ENCODE peak calls at places on chromosomes 7 and 10, in six cellular contexts. Q is bronchial epithelial cell, R is kidney epithelial cell, S is body of pancreas, O is cardiac muscle cell, C is uterus. T is an unnamed sample.

GRCh38 chr10:128721851-128722250 is 595.6 kb upstream of the MKI67 start:
- DNase-seq in C (no peak), O (no peak), R (no peak), S (no peak), Q (no peak), T (no peak)

GRCh38 chr10:127952918-127953317 is 46.0 kb downstream of the PTPRE start:
- DNase-seq in R (no peak), O (no peak), S (no peak), C (no peak), Q (no peak), T (no peak)

GRCh38 chr10:127145173-127145572 is 51.2 kb downstream of the INSYN2A start:
- DNase-seq in R (peak; percentile 72), S (no peak), C (no peak), O (peak; percentile 13), Q (peak; percentile 77), T (no peak)

GRCh38 chr10:16870331-16870730 is 53.1 kb upstream of the RSU1 start:
- DNase-seq in S (no peak), Q (no peak), C (no peak), R (no peak), O (no peak), T (no peak)

GRCh38 chr7:151249732-151250072 is 1.2 kb upstream of the SMARCD3 start:
- DNase-seq in O (peak; percentile 77), S (peak; percentile 77), Q (peak; percentile 44), R (no peak), C (peak; percentile 75), T (no peak)

GRCh38 chr7:29796181-29796580 is 10.1 kb upstream of the WIPF3 start:
- DNase-seq in R (no peak), Q (no peak), S (no peak), C (no peak), O (no peak), T (no peak)

GRCh38 chr7:115135769-115136410 is 214.0 kb downstream of the MDFIC start:
- DNase-seq in R (no peak), Q (peak; percentile 17), O (peak; percentile 17), C (no peak), S (no peak), T (no peak)

GRCh38 chr7:70659263-70659662 is 472.7 kb upstream of the GALNT17 start:
- DNase-seq in R (no peak), O (no peak), S (no peak), Q (no peak), C (no peak), T (no peak)

GRCh38 chr10:80518807-80519360 is 18.8 kb upstream of the SH2D4B start:
- DNase-seq in R (no peak), O (no peak), Q (no peak), C (no peak), S (no peak), T (no peak)

GRCh38 chr7:391961-392524 is 102.1 kb downstream of the FOXL3 start:
- DNase-seq in Q (no peak), S (no peak), R (no peak), O (no peak), C (peak; percentile 6), T (no peak)

GRCh38 chr7:127905491-127906330 is 125.5 kb downstream of the LRRC4 start:
- DNase-seq in C (no peak), Q (peak; percentile 53), S (no peak), R (no peak), O (no peak), T (no peak)

GRCh38 chr10:50542871-50543270 is 80.9 kb downstream of the SGMS1 start:
- DNase-seq in R (no peak), C (no peak), Q (no peak), S (no peak), O (no peak), T (no peak)

GRCh38 chr7:131745645-131746248 is 189.3 kb upstream of the PODXL start:
- DNase-seq in R (peak; percentile 4), O (peak; percentile 60), C (no peak), S (peak; percentile 10), Q (peak; percentile 29), T (peak; percentile 65)

GRCh38 chr10:127033116-127033515 is 127.9 kb downstream of the DOCK1 start:
- DNase-seq in Q (no peak), S (no peak), O (no peak), R (no peak), C (no peak), T (no peak)

GRCh38 chr10:21052709-21053104 is 155.6 kb upstream of the NEBL start:
- DNase-seq in Q (no peak), S (no peak), R (no peak), C (no peak), O (no peak), T (no peak)

GRCh38 chr10:24552346-24553016 is 171.2 kb downstream of the ARHGAP21 start:
- DNase-seq in S (peak; percentile 70), O (no peak), R (no peak), Q (peak; percentile 87), C (no peak), T (no peak)

GRCh38 chr10:48525956-48526355 is 78.9 kb downstream of the ARHGAP22 start:
- DNase-seq in Q (no peak), R (no peak), S (no peak), O (no peak), C (no peak), T (no peak)

GRCh38 chr7:128812514-128813168 is 17.6 kb upstream of the FLNC start:
- DNase-seq in O (peak; percentile 92), Q (no peak), R (no peak), S (peak; percentile 84), C (no peak), T (no peak)

GRCh38 chr7:140557069-140557468 is 77.8 kb upstream of the MKRN1 start:
- DNase-seq in S (no peak), Q (no peak), O (no peak), R (no peak), C (no peak), T (no peak)

GRCh38 chr7:133556070-133556469 is 303.2 kb downstream of the EXOC4 start:
- DNase-seq in R (no peak), C (no peak), O (no peak), S (no peak), Q (no peak), T (no peak)

GRCh38 chr7:45697576-45698136 is 123.5 kb downstream of the ADCY1 start:
- DNase-seq in C (no peak), O (no peak), R (no peak), S (no peak), Q (peak; percentile 12), T (no peak)

GRCh38 chr7:20235303-20235702 is 18.1 kb upstream of the MACC1 start:
- DNase-seq in S (no peak), C (no peak), Q (peak; percentile 29), R (no peak), O (no peak), T (no peak)

GRCh38 chr10:129580010-129580409 is 113.0 kb downstream of the MGMT start:
- DNase-seq in Q (no peak), S (no peak), O (no peak), C (no peak), R (no peak), T (no peak)

GRCh38 chr7:101898019-101898575 is 80.7 kb downstream of the CUX1 start:
- DNase-seq in R (no peak), Q (no peak), O (no peak), C (no peak), S (no peak), T (no peak)

GRCh38 chr10:123972481-123973401 is 81.1 kb upstream of the CPXM2 start:
- DNase-seq in R (no peak), C (no peak), S (no peak), O (no peak), Q (no peak), T (peak; percentile 37)

GRCh38 chr10:1611936-1612550 is 125.3 kb downstream of the ADARB2 start:
- DNase-seq in Q (no peak), O (no peak), C (no peak), R (no peak), S (no peak), T (no peak)

GRCh38 chr10:78579586-78579985 is 489.2 kb upstream of the ZMIZ1 start:
- DNase-seq in S (no peak), Q (no peak), C (peak; percentile 15), O (no peak), R (no peak), T (no peak)

GRCh38 chr7:81769891-81770818 is at the start of gene HGF:
- DNase-seq in C (peak; percentile 76), S (peak; percentile 47), R (no peak), Q (no peak), O (peak; percentile 95), T (no peak)

GRCh38 chr7:70579397-70580097 is 552.4 kb upstream of the GALNT17 start:
- DNase-seq in O (no peak), R (no peak), C (no peak), S (no peak), Q (peak; percentile 53), T (no peak)

GRCh38 chr7:27210441-27211083 is 10.7 kb upstream of the HOXA13 start:
- DNase-seq in Q (no peak), R (no peak), S (peak; percentile 40), C (peak; percentile 57), O (peak; percentile 52), T (peak; percentile 64)

DNA sequence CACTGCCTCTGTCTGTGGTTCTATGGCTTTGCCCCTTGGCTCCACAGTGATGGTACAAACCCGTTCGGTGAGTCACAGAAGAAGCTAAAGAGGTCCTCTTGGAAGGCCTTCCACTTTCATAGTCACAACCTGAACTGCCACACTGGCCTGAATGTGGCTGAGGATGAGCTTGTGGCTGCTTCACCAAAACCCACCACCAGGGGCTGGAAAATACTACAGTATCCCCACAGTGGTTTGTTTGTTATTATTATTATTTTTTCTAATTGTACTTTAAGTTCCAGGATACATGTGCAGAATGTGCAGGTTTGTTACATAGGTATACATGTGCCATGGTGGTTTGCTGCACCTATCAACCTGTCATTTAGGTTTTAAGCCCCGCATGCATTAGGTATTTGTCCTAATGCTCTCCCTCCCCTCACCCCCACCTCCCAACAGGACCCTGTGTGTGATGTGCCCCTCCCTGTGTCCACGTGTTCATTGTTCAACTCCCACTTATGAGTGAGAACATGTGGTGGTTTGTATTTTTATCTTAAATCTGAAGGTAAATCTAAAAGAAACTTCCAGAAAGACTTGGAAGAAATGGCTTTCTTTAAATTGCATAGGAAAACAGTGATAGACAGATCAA is 160.8 kb upstream of the NPSR1 start:
- DNase-seq in R (no peak), C (no peak), Q (peak; percentile 4), S (no peak), O (no peak), T (peak; percentile 6)
- TF ChIP-seq CTCF in R (peak; percentile 29), C (no peak), Q (peak; percentile 35), S (no peak), O (peak; percentile 29), T (peak; percentile 58)

DNA sequence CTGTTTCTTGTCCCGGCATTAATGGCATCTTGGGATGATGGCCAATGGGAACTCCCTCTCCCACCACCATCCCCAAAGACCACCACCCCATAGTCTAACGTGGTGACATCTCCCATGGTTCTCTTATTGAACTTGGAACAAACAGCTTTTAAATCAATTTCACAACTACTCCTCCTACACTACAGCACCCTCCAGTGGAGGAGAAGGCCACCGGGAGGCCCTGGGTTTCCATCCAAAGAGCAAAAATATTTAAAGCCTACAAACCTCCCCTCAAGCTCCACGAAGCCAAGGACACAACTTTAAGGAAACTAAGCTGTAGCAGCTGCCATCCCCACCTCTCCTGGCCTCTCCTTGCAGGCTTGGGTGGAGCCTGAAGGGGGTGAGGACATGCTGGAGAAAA is 94.1 kb upstream of the LANCL2 start:
- DNase-seq in O (peak; percentile 25), Q (no peak), S (no peak), R (no peak), C (no peak), T (no peak)
- TF ChIP-seq CTCF in O (peak; percentile 50), Q (peak; percentile 45), S (peak; percentile 22), R (peak; percentile 33), C (no peak), T (peak; percentile 31)

GRCh38 chr10:115129752-115130151 is 36.6 kb downstream of the ATRNL1 start:
- DNase-seq in C (no peak), S (no peak), O (peak; percentile 54), Q (peak; percentile 44), R (no peak), T (no peak)
- TF ChIP-seq CTCF in C (peak; percentile 49), S (peak; percentile 56), O (peak; percentile 26), Q (no peak), R (no peak), T (peak; percentile 75)

GRCh38 chr10:125084191-125085186 is 75.9 kb downstream of the CTBP2 start:
- DNase-seq in Q (peak; percentile 88), O (peak; percentile 89), R (no peak), C (peak; percentile 59), S (peak; percentile 98), T (no peak)
- TF ChIP-seq CTCF in Q (peak; percentile 34), O (peak; percentile 39), R (peak; percentile 42), C (no peak), S (no peak), T (no peak)

T was measured in neural crest cell.